ENCODE peak calls at places on chromosomes 6 and 20, in nine cellular contexts. T is right lobe of liver; K is heart right ventricle; D is psoas muscle; E is WERI-Rb-1; M is endothelial cell of umbilical vein; Y is tibial nerve; A is pancreas; Z is CD8-positive, alpha-beta T cell. U is an unnamed sample. For H3K27me3 and H3K9me3, the result is how much of the 10 kb centered on the place peaks cover.

GRCh38 chr6:108763931-108764579 is 84.2 kb upstream of the ARMC2 start:
- DNase-seq in T (no peak), K (no peak), D (no peak), E (no peak), M (no peak), Y (no peak), A (no peak), Z (no peak), U (no peak)

GRCh38 chr6:34236423-34237315 is at the start of gene HMGA1:
- DNase-seq in T (peak), K (peak), D (peak), E (peak), M (peak), Y (peak), A (peak), Z (peak), U (peak)

GRCh38 chr20:49727473-49727872 is 13.8 kb upstream of the B4GALT5 start:
- DNase-seq in T (no peak), K (no peak), D (no peak), E (no peak), M (no peak), Y (no peak), A (no peak), Z (no peak), U (no peak)

GRCh38 chr6:7165736-7166296 is 58.1 kb downstream of the RREB1 start:
- DNase-seq in T (no peak), K (no peak), D (no peak), E (no peak), M (no peak), Y (no peak), A (no peak), Z (no peak), U (no peak)

GRCh38 chr6:139436521-139437348 is 62.3 kb upstream of the CITED2 start:
- DNase-seq in T (no peak), K (no peak), D (no peak), E (no peak), M (no peak), Y (no peak), A (no peak), Z (no peak), U (no peak)

GRCh38 chr6:448296-449056 is 56.9 kb downstream of the IRF4 start:
- DNase-seq in T (no peak), K (no peak), D (no peak), E (no peak), M (no peak), Y (no peak), A (no peak), Z (no peak), U (peak)

GRCh38 chr6:67952948-67953347 is 682.1 kb upstream of the ADGRB3 start:
- DNase-seq in T (no peak), K (no peak), D (no peak), E (no peak), M (no peak), Y (no peak), A (no peak), Z (no peak), U (no peak)

GRCh38 chr6:169632841-169633240 is 69.0 kb downstream of the WDR27 start:
- DNase-seq in T (no peak), K (no peak), D (no peak), E (no peak), M (no peak), Y (no peak), A (no peak), Z (no peak), U (no peak)

GRCh38 chr20:1391640-1392442 is 1.0 kb downstream of the FKBP1A start:
- DNase-seq in T (no peak), K (no peak), D (peak), E (no peak), M (peak), Y (no peak), A (no peak), Z (no peak), U (no peak)

GRCh38 chr20:54219751-54220426 is 12.0 kb downstream of the PFDN4 start:
- DNase-seq in T (no peak), K (no peak), D (no peak), E (no peak), M (peak), Y (no peak), A (no peak), Z (no peak), U (no peak)

GRCh38 chr6:79152269-79152737 is 74.2 kb upstream of the PHIP start:
- DNase-seq in T (no peak), K (no peak), D (no peak), E (no peak), M (no peak), Y (no peak), A (no peak), Z (no peak), U (no peak)

GRCh38 chr20:47993817-47994216 is 208.5 kb upstream of the SULF2 start:
- DNase-seq in T (no peak), K (no peak), D (no peak), E (no peak), M (no peak), Y (no peak), A (no peak), Z (no peak), U (no peak)

GRCh38 chr6:147099974-147100373 is 104.2 kb upstream of the STXBP5 start:
- DNase-seq in T (no peak), K (no peak), D (no peak), E (no peak), M (peak), Y (no peak), A (no peak), Z (no peak), U (no peak)

GRCh38 chr6:140079328-140079727 is 704.9 kb upstream of the CITED2 start:
- DNase-seq in T (no peak), K (peak), D (no peak), E (no peak), M (peak), Y (no peak), A (no peak), Z (no peak), U (no peak)

GRCh38 chr6:28312939-28313338 is 23.0 kb downstream of the ZSCAN31 start:
- DNase-seq in T (no peak), K (no peak), D (no peak), E (no peak), M (no peak), Y (no peak), A (no peak), Z (no peak), U (peak)

GRCh38 chr6:84048588-84048987 is 15.0 kb downstream of the MRAP2 start:
- DNase-seq in T (no peak), K (no peak), D (no peak), E (no peak), M (no peak), Y (no peak), A (no peak), Z (no peak), U (no peak)

GRCh38 chr6:137218473-137218916 is 690 bp downstream of the IFNGR1 start:
- DNase-seq in T (no peak), K (no peak), D (peak), E (peak), M (peak), Y (peak), A (no peak), Z (peak), U (peak)

GRCh38 chr6:107611060-107611824 is 121.3 kb downstream of the SOBP start:
- DNase-seq in T (no peak), K (no peak), D (no peak), E (no peak), M (peak), Y (no peak), A (no peak), Z (no peak), U (no peak)

GRCh38 chr6:90212274-90212673 is 84.4 kb downstream of the BACH2 start:
- DNase-seq in T (no peak), K (no peak), D (no peak), E (no peak), M (peak), Y (no peak), A (no peak), Z (no peak), U (no peak)

GRCh38 chr6:113586413-113586812 is 270.7 kb upstream of the MARCKS start:
- DNase-seq in T (no peak), K (no peak), D (no peak), E (no peak), M (no peak), Y (no peak), A (no peak), Z (no peak), U (no peak)

GRCh38 chr20:36491901-36492617 is 49.3 kb upstream of the MYL9 start:
- DNase-seq in T (no peak), K (no peak), D (no peak), E (no peak), M (peak), Y (no peak), A (no peak), Z (peak), U (no peak)

GRCh38 chr20:47360207-47360488 is 3.6 kb upstream of the ZMYND8 start:
- DNase-seq in T (peak), K (no peak), D (no peak), E (no peak), M (no peak), Y (peak), A (no peak), Z (no peak), U (no peak)

GRCh38 chr6:127969701-127970100 is 68.8 kb upstream of the THEMIS start:
- DNase-seq in T (no peak), K (no peak), D (no peak), E (no peak), M (no peak), Y (no peak), A (no peak), Z (no peak), U (no peak)

GRCh38 chr6:91659881-91660280 is 1073.0 kb upstream of the MAP3K7 start:
- DNase-seq in T (no peak), K (no peak), D (no peak), E (peak), M (no peak), Y (no peak), A (no peak), Z (no peak), U (no peak)

GRCh38 chr20:31594558-31595379 is 10.3 kb upstream of the ID1 start:
- DNase-seq in T (no peak), K (peak), D (peak), E (no peak), M (peak), Y (no peak), A (no peak), Z (no peak), U (no peak)

GRCh38 chr6:63716169-63716568 is 80.6 kb downstream of the PHF3 start:
- DNase-seq in T (no peak), K (no peak), D (no peak), E (no peak), M (no peak), Y (no peak), A (no peak), Z (no peak), U (no peak)

GRCh38 chr20:5706797-5707196 is 43.4 kb upstream of the SHLD1 start:
- DNase-seq in T (no peak), K (no peak), D (no peak), E (no peak), M (no peak), Y (no peak), A (no peak), Z (no peak), U (no peak)

GRCh38 chr20:32969356-32970114 is 34.7 kb downstream of the SUN5 start:
- DNase-seq in T (no peak), K (no peak), D (no peak), E (no peak), M (no peak), Y (no peak), A (no peak), Z (no peak), U (no peak)

GRCh38 chr6:1678966-1679690 is 69.4 kb downstream of the FOXC1 start:
- DNase-seq in T (no peak), K (no peak), D (peak), E (no peak), M (no peak), Y (no peak), A (no peak), Z (no peak), U (no peak)

GRCh38 chr20:24991897-24992419 is 593 bp downstream of the APMAP start:
- DNase-seq in T (no peak), K (peak), D (no peak), E (peak), M (no peak), Y (no peak), A (no peak), Z (no peak), U (peak)

GRCh38 chr20:60055740-60056139 is 97.5 kb downstream of the CDH26 start:
- DNase-seq in T (peak), K (peak), D (no peak), E (no peak), M (no peak), Y (peak), A (no peak), Z (no peak), U (peak)

GRCh38 chr20:43507150-43508080 is at the start of gene L3MBTL1:
- DNase-seq in T (peak), K (peak), D (peak), E (peak), M (peak), Y (no peak), A (peak), Z (no peak), U (peak)

GRCh38 chr6:3484240-3484639 is 27.4 kb upstream of the SLC22A23 start:
- DNase-seq in T (no peak), K (no peak), D (no peak), E (no peak), M (no peak), Y (no peak), A (no peak), Z (no peak), U (no peak)

GRCh38 chr6:64930664-64931063 is 776.4 kb downstream of the EYS start:
- DNase-seq in T (no peak), K (no peak), D (no peak), E (no peak), M (no peak), Y (no peak), A (no peak), Z (no peak), U (no peak)

GRCh38 chr6:41200296-41200900 is 551 bp downstream of the TREML2 start:
- DNase-seq in T (peak), K (no peak), D (no peak), E (no peak), M (no peak), Y (peak), A (no peak), Z (peak), U (no peak)

GRCh38 chr20:63651942-63652191 is 1.4 kb downstream of the STMN3 start:
- DNase-seq in T (no peak), K (no peak), D (no peak), E (no peak), M (no peak), Y (no peak), A (peak), Z (no peak), U (no peak)

GRCh38 chr6:129890701-129891100 is 29.6 kb upstream of the TMEM244 start:
- DNase-seq in T (no peak), K (no peak), D (no peak), E (no peak), M (no peak), Y (no peak), A (no peak), Z (no peak), U (no peak)

GRCh38 chr6:132964101-132964867 is 149.9 kb downstream of the RPS12 start:
- DNase-seq in T (no peak), K (no peak), D (no peak), E (no peak), M (peak), Y (no peak), A (no peak), Z (no peak), U (no peak)

GRCh38 chr6:41345901-41346300 is 10.5 kb downstream of the NCR2 start:
- DNase-seq in T (no peak), K (no peak), D (no peak), E (no peak), M (no peak), Y (no peak), A (no peak), Z (no peak), U (no peak)

DNA sequence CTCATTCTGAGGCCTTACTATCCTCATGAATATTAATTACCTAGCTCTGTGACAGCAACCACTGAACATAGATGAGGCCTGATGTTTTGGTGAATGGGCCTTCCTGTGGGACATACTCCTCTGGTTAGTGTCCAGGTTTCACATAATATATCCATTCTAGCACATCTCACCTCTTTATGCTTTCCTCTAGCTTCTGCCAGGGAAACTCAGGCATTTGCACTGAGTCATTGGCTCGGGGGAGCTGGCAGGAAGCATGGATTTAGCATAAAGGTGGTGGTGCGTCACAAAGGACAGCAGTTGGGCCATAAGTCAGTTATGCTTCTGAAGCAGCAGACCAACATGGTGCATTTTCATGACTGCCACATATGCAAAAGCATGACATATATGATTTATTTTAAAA is 37.5 kb upstream of the TMEM170B start:
- DNase-seq in T (no peak), K (no peak), D (no peak), E (no peak), M (peak), Y (no peak), A (no peak), Z (no peak), U (no peak)
- H3K27ac ChIP-seq in T (no peak), K (no peak), D (no peak), E (no peak), M (no peak), Y (no peak), A (no peak), Z (no peak), U (no peak)

DNA sequence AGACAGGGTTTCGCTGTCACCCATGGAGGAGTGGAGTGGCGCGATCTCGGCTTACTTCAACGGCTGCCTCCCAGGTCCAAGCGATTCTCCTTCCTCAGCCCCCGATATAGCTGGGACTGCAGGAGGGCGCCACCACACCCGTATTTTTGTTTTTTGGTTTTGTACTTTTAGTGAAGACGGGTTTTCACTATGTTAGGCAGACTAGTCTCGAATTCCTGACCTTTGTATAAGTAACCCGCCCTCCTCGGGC is 115.4 kb upstream of the BTN3A2 start:
- DNase-seq in T (no peak), K (no peak), D (no peak), E (no peak), M (peak), Y (no peak), A (no peak), Z (no peak), U (no peak)
- H3K27me3 ChIP-seq in T (under half), K (half or more), D (under half), E (under half), M (under half), Y (under half), A (under half), Z (under half), U (under half)

GRCh38 chr20:55919319-55919718 is 86.0 kb downstream of the CBLN4 start:
- DNase-seq in T (no peak), K (no peak), D (no peak), E (no peak), M (no peak), Y (no peak), A (no peak), Z (no peak), U (no peak)

GRCh38 chr20:55918471-55918870 is 86.8 kb downstream of the CBLN4 start:
- DNase-seq in T (no peak), K (no peak), D (no peak), E (no peak), M (no peak), Y (no peak), A (no peak), Z (no peak), U (no peak)
- H3K9me3 ChIP-seq in T (under half), K (under half), D (under half), E (under half), M (under half), Y (under half), A (under half), Z (under half), U (under half)

GRCh38 chr6:159826004-159826403 is 25.9 kb downstream of the PNLDC1 start:
- DNase-seq in T (no peak), K (no peak), D (no peak), E (no peak), M (no peak), Y (no peak), A (no peak), Z (no peak), U (no peak)
- H3K27ac ChIP-seq in T (no peak), K (no peak), D (no peak), E (no peak), M (no peak), Y (no peak), A (no peak), Z (no peak), U (no peak)

GRCh38 chr6:30075094-30075986 is at the start of gene RNF39:
- DNase-seq in T (no peak), K (no peak), D (peak), E (peak), M (no peak), Y (no peak), A (peak), Z (no peak), U (peak)
- H3K27me3 ChIP-seq in T (under half), K (half or more), D (under half), E (half or more), M (half or more), Y (under half), A (under half), Z (under half), U (half or more)

DNA sequence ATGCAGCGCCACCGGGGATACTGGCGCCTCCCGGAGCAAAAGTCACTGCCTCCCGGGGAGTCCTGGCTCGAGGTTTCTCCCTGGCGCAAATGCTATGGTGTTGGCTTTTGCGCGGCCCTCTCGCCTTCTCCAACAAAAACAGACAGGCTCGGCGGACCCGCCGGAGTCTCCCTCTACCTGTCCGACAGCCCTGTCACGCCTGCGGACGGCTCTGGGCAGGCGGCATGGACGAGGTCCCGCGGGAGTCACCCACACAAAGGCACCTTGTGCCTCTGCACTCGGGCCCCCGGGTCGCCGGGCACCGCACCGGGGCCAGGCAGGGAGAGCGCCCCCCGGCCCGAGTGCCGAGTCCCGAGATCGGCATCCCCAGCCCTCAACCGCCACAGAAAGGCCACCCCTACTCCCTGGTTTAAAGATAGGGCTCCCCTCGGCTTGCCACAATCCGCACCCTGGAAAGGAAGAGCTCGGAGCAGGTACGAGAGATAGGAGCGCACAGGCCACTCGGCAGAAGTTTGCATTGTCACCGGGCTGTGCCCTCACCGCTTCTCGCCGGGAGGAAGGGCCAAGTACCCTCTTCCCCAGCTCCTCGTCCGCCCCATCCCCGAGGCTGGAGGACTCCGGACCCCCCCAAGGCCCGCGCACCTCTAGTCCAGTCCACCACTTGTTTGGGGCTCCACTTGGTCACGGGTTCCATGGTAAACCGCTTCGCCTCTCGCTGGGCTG is 903 bp downstream of the CNKSR3 start:
- DNase-seq in T (peak), K (peak), D (peak), E (peak), M (peak), Y (no peak), A (peak), Z (no peak), U (peak)
- H3K9me3 ChIP-seq in T (under half), K (under half), D (under half), E (under half), M (under half), Y (under half), A (under half), Z (under half), U (under half)